ENCODE peak calls at places on chromosomes 3 and 15, in ten cellular contexts. J is tibial nerve; I is CD8-positive, alpha-beta T cell; V is astrocyte; C is HFF-Myc; B is WERI-Rb-1; F is left ventricle myocardium inferior; P is spleen; G is activated B cell treated with CpG ODN at 0.5 μM for 24 hours; A is brain microvascular endothelial cell. E is an unnamed sample.

GRCh38 chr3:46442591-46443530 is 21.8 kb downstream of the LTF start:
- DNase-seq in B (peak), I (no peak), J (no peak), G (no peak), P (no peak), V (peak), C (peak), A (peak), F (no peak), E (no peak)

GRCh38 chr15:40420793-40421192 is 15.2 kb downstream of the IVD start:
- DNase-seq in F (no peak), V (no peak), P (no peak), C (no peak), A (no peak), G (no peak), B (no peak), J (no peak), I (no peak), E (no peak)

GRCh38 chr15:60591491-60592385 is 112.8 kb upstream of the ICE2 start:
- DNase-seq in I (no peak), J (no peak), P (peak), C (no peak), A (no peak), F (peak), B (no peak), V (no peak), G (peak), E (no peak)

GRCh38 chr15:75107905-75108838 is 84.8 kb downstream of the PPCDC start:
- DNase-seq in I (peak), A (peak), G (peak), P (peak), J (no peak), C (peak), V (peak), F (no peak), B (no peak), E (no peak)

GRCh38 chr15:82838096-82838735 is 28.8 kb downstream of the WHAMM start:
- DNase-seq in A (no peak), G (no peak), V (no peak), P (no peak), F (no peak), J (no peak), B (no peak), I (no peak), C (no peak), E (no peak)

GRCh38 chr3:133578548-133579191 is 5.2 kb downstream of the CDV3 start:
- DNase-seq in G (no peak), V (peak), B (peak), P (no peak), J (no peak), C (no peak), F (no peak), A (no peak), I (no peak), E (no peak)

GRCh38 chr3:28745436-28745835 is 396.8 kb upstream of the AZI2 start:
- DNase-seq in A (no peak), G (no peak), P (no peak), I (no peak), V (peak), F (no peak), J (no peak), C (no peak), B (no peak), E (no peak)

GRCh38 chr3:194369522-194370279 is at the start of gene LRRC15:
- DNase-seq in F (no peak), J (no peak), G (no peak), V (peak), B (peak), A (peak), P (no peak), C (no peak), I (no peak), E (no peak)

GRCh38 chr3:113219605-113220300 is 8.4 kb downstream of the BOC start:
- DNase-seq in A (no peak), B (no peak), C (no peak), V (no peak), I (no peak), F (no peak), J (no peak), G (no peak), P (no peak), E (no peak)

GRCh38 chr3:99638244-99638948 is at the start of gene COL8A1:
- DNase-seq in P (no peak), J (peak), I (no peak), F (peak), C (no peak), B (peak), A (peak), V (peak), G (no peak), E (peak)

GRCh38 chr3:28915711-28916481 is 365.0 kb upstream of the RBMS3 start:
- DNase-seq in P (no peak), I (no peak), C (peak), B (peak), A (peak), G (no peak), F (no peak), J (no peak), V (peak), E (no peak)

GRCh38 chr15:85551221-85551832 is 170.9 kb downstream of the AKAP13 start:
- DNase-seq in B (no peak), C (no peak), F (no peak), V (no peak), J (no peak), A (no peak), G (no peak), I (no peak), P (no peak), E (no peak)

GRCh38 chr3:59774613-59775012 is 724.8 kb upstream of the CFAP20DC start:
- DNase-seq in A (peak), B (no peak), C (no peak), J (no peak), V (peak), P (no peak), I (no peak), G (no peak), F (no peak), E (no peak)

GRCh38 chr3:59780209-59780608 is 730.4 kb upstream of the CFAP20DC start:
- DNase-seq in A (no peak), B (no peak), F (no peak), P (no peak), I (no peak), V (no peak), J (no peak), G (no peak), C (no peak), E (no peak)

GRCh38 chr3:59775106-59775505 is 725.3 kb upstream of the CFAP20DC start:
- DNase-seq in C (no peak), P (no peak), G (no peak), I (no peak), A (no peak), J (no peak), V (peak), B (peak), F (no peak), E (no peak)

GRCh38 chr3:59775781-59776270 is 726.0 kb upstream of the CFAP20DC start:
- DNase-seq in P (no peak), C (no peak), B (peak), A (no peak), G (no peak), V (no peak), J (no peak), I (no peak), F (no peak), E (no peak)

GRCh38 chr3:59777559-59778178 is 727.8 kb upstream of the CFAP20DC start:
- DNase-seq in C (no peak), J (no peak), I (no peak), G (no peak), V (no peak), P (no peak), F (no peak), A (no peak), B (no peak), E (no peak)
- TF ChIP-seq CTCF in C (no peak), J (no peak), I (no peak), G (no peak), V (no peak), P (no peak), F (no peak), A (no peak), B (no peak), E (no peak)

GRCh38 chr15:37359495-37360290 is 259.3 kb upstream of the MEIS2 start:
- DNase-seq in P (no peak), G (no peak), F (no peak), B (no peak), J (no peak), I (no peak), A (no peak), V (no peak), C (no peak), E (no peak)

GRCh38 chr15:37360724-37361123 is 260.4 kb upstream of the MEIS2 start:
- DNase-seq in F (no peak), A (no peak), J (no peak), I (no peak), C (no peak), P (no peak), G (no peak), B (no peak), V (no peak), E (no peak)

GRCh38 chr15:37362414-37362813 is 262.1 kb upstream of the MEIS2 start:
- DNase-seq in F (no peak), G (no peak), V (no peak), J (no peak), A (no peak), I (no peak), C (no peak), B (no peak), P (no peak), E (no peak)

GRCh38 chr15:37361621-37362020 is 261.3 kb upstream of the MEIS2 start:
- DNase-seq in B (no peak), A (no peak), P (no peak), I (no peak), G (no peak), V (no peak), C (no peak), F (no peak), J (no peak), E (no peak)
- TF ChIP-seq CTCF in B (no peak), A (no peak), P (no peak), I (no peak), G (no peak), V (no peak), C (no peak), F (no peak), J (no peak), E (no peak)

GRCh38 chr15:64861960-64862359 is 20.2 kb downstream of the PLEKHO2 start:
- DNase-seq in C (no peak), G (no peak), A (no peak), P (no peak), F (no peak), I (no peak), J (no peak), V (no peak), B (no peak), E (no peak)
- TF ChIP-seq CTCF in C (no peak), G (no peak), A (no peak), P (no peak), F (no peak), I (no peak), J (no peak), V (no peak), B (no peak), E (no peak)

GRCh38 chr3:60430208-60430607 is 821.0 kb downstream of the FHIT start:
- DNase-seq in B (no peak), G (no peak), F (no peak), A (no peak), C (no peak), I (no peak), J (no peak), P (no peak), V (no peak), E (no peak)

GRCh38 chr3:60434945-60435344 is 816.3 kb downstream of the FHIT start:
- DNase-seq in B (no peak), P (no peak), V (peak), J (no peak), A (no peak), C (no peak), G (no peak), I (no peak), F (no peak), E (no peak)

GRCh38 chr3:60435941-60436650 is 815.2 kb downstream of the FHIT start:
- DNase-seq in G (no peak), F (no peak), J (no peak), V (no peak), A (no peak), I (no peak), C (no peak), B (no peak), P (no peak), E (no peak)

GRCh38 chr3:60434323-60434722 is 816.9 kb downstream of the FHIT start:
- DNase-seq in B (no peak), A (no peak), V (no peak), G (no peak), P (no peak), F (no peak), I (no peak), C (no peak), J (no peak), E (no peak)

DNA sequence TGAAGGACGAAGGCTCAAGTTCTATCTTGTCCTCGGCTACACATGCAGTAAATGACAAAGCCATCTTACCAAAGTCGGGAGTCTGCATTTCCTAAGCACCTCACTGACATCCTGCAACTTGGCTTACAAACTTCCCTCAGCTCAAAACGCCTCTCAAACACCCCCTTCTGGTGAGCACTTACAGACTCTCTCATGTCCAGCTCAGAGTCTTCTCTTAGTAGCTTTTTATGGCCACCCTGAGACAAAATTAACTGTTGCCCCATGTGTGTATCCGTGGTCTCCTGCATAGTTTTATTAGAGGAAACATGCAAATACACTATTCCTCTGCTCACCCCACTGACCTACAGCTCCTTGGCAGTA is 819.7 kb downstream of the FHIT start:
- DNase-seq in V (peak), J (no peak), P (no peak), A (peak), F (no peak), I (no peak), G (no peak), B (peak), C (no peak), E (no peak)
- TF ChIP-seq CTCF in V (no peak), J (no peak), P (no peak), A (peak), F (peak), I (no peak), G (no peak), B (peak), C (no peak), E (no peak)

GRCh38 chr3:159499031-159499793 is 489.4 kb upstream of the IL12A start:
- DNase-seq in V (peak), C (no peak), P (no peak), G (no peak), B (no peak), I (no peak), F (no peak), A (peak), J (no peak), E (no peak)

GRCh38 chr3:159502986-159503385 is 485.6 kb upstream of the IL12A start:
- DNase-seq in P (no peak), F (no peak), J (no peak), A (no peak), C (no peak), I (no peak), B (no peak), G (no peak), V (no peak), E (no peak)
- TF ChIP-seq CTCF in P (no peak), F (no peak), J (no peak), A (no peak), C (no peak), I (no peak), B (no peak), G (no peak), V (no peak), E (no peak)

GRCh38 chr3:43638594-43639447 is 17.0 kb upstream of the ANO10 start:
- DNase-seq in J (no peak), A (no peak), P (peak), G (no peak), I (no peak), V (peak), C (no peak), F (no peak), B (no peak), E (no peak)
- TF ChIP-seq CTCF in J (no peak), A (peak), P (no peak), G (no peak), I (no peak), V (no peak), C (peak), F (no peak), B (peak), E (no peak)

E was measured in omental fat pad.